ENCODE peak calls at places on chromosomes 16 and 17, in four cellular contexts. One of them, this sample, is unnamed.

GRCh38 chr17:5011928-5012327 is 14.2 kb downstream of the KIF1C start:
- DNase-seq in HepG2: no peak
- DNase-seq in GM12878: peak
- DNase-seq in K562: no peak
- DNase-seq in this sample: no peak

GRCh38 chr17:48992433-48992832 is 4.8 kb upstream of the IGF2BP1 start:
- DNase-seq in GM12878: no peak
- DNase-seq in K562: no peak
- DNase-seq in HepG2: no peak
- DNase-seq in this sample: no peak

GRCh38 chr16:11580451-11581086 is 6.2 kb downstream of the LITAF start:
- DNase-seq in HepG2: no peak
- DNase-seq in GM12878: no peak
- DNase-seq in K562: no peak
- DNase-seq in this sample: no peak

GRCh38 chr17:69501591-69502468 is 87.3 kb downstream of the MAP2K6 start:
- DNase-seq in HepG2: peak
- DNase-seq in GM12878: no peak
- DNase-seq in K562: no peak
- DNase-seq in this sample: no peak

GRCh38 chr16:73268311-73268997 is 220.5 kb upstream of the ZFHX3 start:
- DNase-seq in GM12878: no peak
- DNase-seq in K562: no peak
- DNase-seq in HepG2: peak
- DNase-seq in this sample: peak

GRCh38 chr16:86869288-86870022 is 291.1 kb downstream of the FOXL1 start:
- DNase-seq in K562: peak
- DNase-seq in HepG2: no peak
- DNase-seq in GM12878: no peak
- DNase-seq in this sample: no peak

GRCh38 chr17:50459756-50460155 is 8.9 kb downstream of the CHAD start:
- DNase-seq in K562: no peak
- DNase-seq in GM12878: no peak
- DNase-seq in HepG2: no peak
- DNase-seq in this sample: no peak

GRCh38 chr16:22397459-22397858 is 23.0 kb upstream of the CDR2 start:
- DNase-seq in GM12878: no peak
- DNase-seq in K562: no peak
- DNase-seq in HepG2: no peak
- DNase-seq in this sample: no peak

GRCh38 chr16:85995591-85996461 is 96.9 kb downstream of the IRF8 start:
- DNase-seq in HepG2: no peak
- DNase-seq in GM12878: peak
- DNase-seq in K562: no peak
- DNase-seq in this sample: no peak

GRCh38 chr17:45087496-45087975 is 26.4 kb downstream of the NMT1 start:
- DNase-seq in GM12878: no peak
- DNase-seq in K562: no peak
- DNase-seq in HepG2: no peak
- DNase-seq in this sample: no peak

GRCh38 chr16:3961449-3961849 is 80.9 kb upstream of the CREBBP start:
- DNase-seq in GM12878: no peak
- DNase-seq in HepG2: peak
- DNase-seq in K562: peak
- DNase-seq in this sample: no peak

GRCh38 chr16:64434526-64435069 is 687.3 kb downstream of the CDH11 start:
- DNase-seq in GM12878: no peak
- DNase-seq in K562: no peak
- DNase-seq in HepG2: no peak
- DNase-seq in this sample: no peak

GRCh38 chr17:72588961-72589360 is 468.1 kb downstream of the SOX9 start:
- DNase-seq in HepG2: peak
- DNase-seq in GM12878: no peak
- DNase-seq in K562: no peak
- DNase-seq in this sample: no peak

GRCh38 chr17:77304051-77304745 is 163.4 kb downstream of the SEC14L1 start:
- DNase-seq in HepG2: no peak
- DNase-seq in GM12878: no peak
- DNase-seq in K562: no peak
- DNase-seq in this sample: peak

GRCh38 chr17:9839433-9839832 is 13.7 kb downstream of the GLP2R start:
- DNase-seq in GM12878: no peak
- DNase-seq in K562: no peak
- DNase-seq in HepG2: no peak
- DNase-seq in this sample: no peak

GRCh38 chr17:27578718-27579085 is 52.3 kb upstream of the LGALS9 start:
- DNase-seq in HepG2: peak
- DNase-seq in K562: peak
- DNase-seq in GM12878: peak
- DNase-seq in this sample: no peak

GRCh38 chr17:73210002-73210678 is 17.3 kb downstream of the COG1 start:
- DNase-seq in K562: peak
- DNase-seq in GM12878: no peak
- DNase-seq in HepG2: no peak
- DNase-seq in this sample: peak

GRCh38 chr17:30956764-30957374 is 14.0 kb upstream of the RNF135 start:
- DNase-seq in K562: no peak
- DNase-seq in GM12878: no peak
- DNase-seq in HepG2: no peak
- DNase-seq in this sample: no peak

GRCh38 chr16:54194008-54194731 is 92.4 kb downstream of the IRX3 start:
- DNase-seq in GM12878: no peak
- DNase-seq in HepG2: no peak
- DNase-seq in K562: peak
- DNase-seq in this sample: no peak

GRCh38 chr16:89280546-89281188 is 63.2 kb downstream of the ZNF778 start:
- DNase-seq in GM12878: no peak
- DNase-seq in HepG2: no peak
- DNase-seq in K562: no peak
- DNase-seq in this sample: no peak

GRCh38 chr17:78585231-78585630 is 8.0 kb upstream of the DNAH17 start:
- DNase-seq in K562: no peak
- DNase-seq in GM12878: no peak
- DNase-seq in HepG2: peak
- DNase-seq in this sample: no peak

GRCh38 chr16:50282010-50282538 is 15.7 kb downstream of the ADCY7 start:
- DNase-seq in HepG2: no peak
- DNase-seq in GM12878: peak
- DNase-seq in K562: no peak
- DNase-seq in this sample: no peak

GRCh38 chr17:80959330-80960036 is 32.2 kb upstream of the CHMP6 start:
- DNase-seq in HepG2: no peak
- DNase-seq in GM12878: no peak
- DNase-seq in K562: no peak
- DNase-seq in this sample: peak

DNA sequence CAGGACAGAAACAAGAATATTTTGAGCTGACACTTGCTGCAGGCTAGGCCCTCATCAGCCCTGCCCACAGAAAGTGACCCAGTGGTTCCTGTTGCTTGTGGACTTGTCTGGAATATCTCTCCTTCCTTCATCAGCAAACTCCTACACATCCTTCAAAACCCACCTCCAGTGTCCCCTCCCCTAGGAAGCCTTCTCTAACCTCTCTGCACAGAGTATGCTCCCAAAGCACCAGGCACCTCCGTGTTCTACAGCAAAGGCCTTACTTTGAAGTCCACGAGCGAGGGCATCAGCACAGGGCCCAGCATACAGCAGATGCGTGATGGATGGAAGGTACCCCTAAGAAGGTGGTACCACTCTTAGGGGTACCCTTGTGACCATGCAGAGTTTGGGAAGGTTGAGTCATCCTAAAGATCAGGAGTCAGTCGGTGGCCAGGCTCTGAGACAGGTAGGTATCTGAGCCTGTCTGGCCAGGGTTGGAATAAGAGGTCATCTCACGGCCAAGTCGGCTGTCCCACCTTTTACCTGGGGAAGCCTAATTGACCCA is 2.0 kb downstream of the CCDC102A start:
- DNase-seq in GM12878: no peak
- DNase-seq in HepG2: no peak
- DNase-seq in K562: no peak
- DNase-seq in this sample: no peak
- TF ChIP-seq RFX5 in GM12878: no peak
- TF ChIP-seq RFX5 in HepG2: no peak
- TF ChIP-seq RFX5 in K562: no peak
- TF ChIP-seq RFX5 in this sample: no peak

DNA sequence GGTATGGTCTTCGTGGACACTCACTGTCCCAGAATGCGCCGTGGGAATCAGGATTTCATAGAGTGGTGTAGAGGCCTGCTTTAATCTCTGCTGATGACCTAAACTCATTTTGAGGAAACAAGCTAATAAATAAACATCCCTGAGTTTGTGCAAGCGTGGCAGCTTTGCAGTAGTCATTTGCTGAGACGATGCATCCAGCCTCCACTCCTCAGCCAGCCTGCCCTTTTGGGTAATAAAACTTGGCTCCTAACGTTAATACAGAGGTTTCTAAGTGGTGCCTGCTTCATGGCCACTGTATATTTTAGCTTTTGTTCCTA is 1.3 kb downstream of the DGKE start:
- DNase-seq in K562: no peak
- DNase-seq in HepG2: no peak
- DNase-seq in GM12878: no peak
- DNase-seq in this sample: no peak
- TF ChIP-seq ZBTB33 in K562: no peak
- TF ChIP-seq ZBTB33 in HepG2: no peak
- TF ChIP-seq ZBTB33 in GM12878: no peak
- TF ChIP-seq ZBTB33 in this sample: no peak

GRCh38 chr16:19595043-19595767 is 39.7 kb downstream of the VPS35L start:
- DNase-seq in HepG2: no peak
- DNase-seq in GM12878: no peak
- DNase-seq in K562: no peak
- DNase-seq in this sample: peak
- TF ChIP-seq RFX5 in HepG2: no peak
- TF ChIP-seq RFX5 in GM12878: no peak
- TF ChIP-seq RFX5 in K562: no peak
- TF ChIP-seq RFX5 in this sample: no peak

DNA sequence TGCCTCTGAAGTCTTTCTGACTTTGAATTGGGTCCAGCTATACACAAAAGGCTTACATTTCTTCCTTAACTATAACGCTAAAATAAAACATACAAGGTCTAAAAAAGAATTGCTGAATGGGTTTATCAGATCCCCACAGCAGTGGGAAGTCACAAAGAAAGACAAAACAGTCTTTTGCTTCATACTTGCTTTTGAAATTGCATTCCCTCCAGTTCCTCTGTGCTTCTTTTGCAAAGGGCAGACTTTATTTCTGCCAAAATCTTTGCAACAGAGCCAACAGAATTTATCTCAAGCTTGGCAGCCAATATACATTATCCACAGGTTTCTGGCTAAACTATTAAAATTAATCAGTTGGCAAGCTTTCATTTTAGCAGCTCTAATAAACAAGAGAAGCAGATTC is 378.9 kb upstream of the CA10 start:
- DNase-seq in K562: no peak
- DNase-seq in GM12878: no peak
- DNase-seq in HepG2: no peak
- DNase-seq in this sample: no peak
- TF ChIP-seq ZBTB33 in K562: no peak
- TF ChIP-seq ZBTB33 in GM12878: no peak
- TF ChIP-seq ZBTB33 in HepG2: no peak
- TF ChIP-seq ZBTB33 in this sample: no peak

DNA sequence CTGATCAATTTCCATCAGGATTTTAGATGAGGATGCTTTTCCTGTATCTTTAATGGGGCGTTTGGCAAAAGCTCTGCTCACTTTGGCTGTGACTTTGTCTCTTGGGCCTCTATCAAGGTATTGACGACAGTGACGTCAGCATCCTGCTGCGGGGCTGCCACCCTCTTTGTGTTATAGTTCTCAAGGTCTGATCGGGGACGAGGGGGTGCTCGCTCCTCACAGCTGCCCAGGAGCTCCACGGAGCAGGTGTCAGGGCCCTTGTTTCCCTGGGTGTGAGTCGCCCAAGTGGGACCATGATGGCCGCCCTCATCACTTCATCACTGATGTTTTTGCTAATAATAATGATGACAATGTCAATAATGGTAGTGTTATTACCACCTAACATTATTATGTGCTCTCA is 65.4 kb downstream of the CMIP start:
- DNase-seq in HepG2: no peak
- DNase-seq in GM12878: no peak
- DNase-seq in K562: no peak
- DNase-seq in this sample: no peak
- TF ChIP-seq RFX5 in HepG2: no peak
- TF ChIP-seq RFX5 in GM12878: no peak
- TF ChIP-seq RFX5 in K562: no peak
- TF ChIP-seq RFX5 in this sample: no peak

GRCh38 chr16:48235556-48236136 is 8.5 kb upstream of the LONP2 start:
- DNase-seq in HepG2: peak
- DNase-seq in GM12878: no peak
- DNase-seq in K562: no peak
- DNase-seq in this sample: no peak

GRCh38 chr16:48235058-48235555 is 9.0 kb upstream of the LONP2 start:
- DNase-seq in GM12878: no peak
- DNase-seq in K562: no peak
- DNase-seq in HepG2: no peak
- DNase-seq in this sample: no peak

GRCh38 chr16:48234630-48235029 is 9.5 kb upstream of the LONP2 start:
- DNase-seq in K562: no peak
- DNase-seq in GM12878: no peak
- DNase-seq in HepG2: no peak
- DNase-seq in this sample: no peak

GRCh38 chr16:48232459-48233040 is 11.6 kb upstream of the LONP2 start:
- DNase-seq in GM12878: no peak
- DNase-seq in HepG2: no peak
- DNase-seq in K562: no peak
- DNase-seq in this sample: no peak

GRCh38 chr16:48231675-48232214 is 12.4 kb upstream of the LONP2 start:
- DNase-seq in GM12878: no peak
- DNase-seq in K562: no peak
- DNase-seq in HepG2: peak
- DNase-seq in this sample: peak
- TF ChIP-seq ZBTB33 in GM12878: no peak
- TF ChIP-seq ZBTB33 in K562: no peak
- TF ChIP-seq ZBTB33 in HepG2: no peak
- TF ChIP-seq ZBTB33 in this sample: no peak